ENCODE peak calls at places on chromosome 20, in five cellular contexts. A is AG04450, F is RWPE1, Z is ovary, O is A549. P is an unnamed sample.

GRCh38 chr20:41617059-41617921 is 887 bp downstream of the CHD6 start:
- DNase-seq in Z (peak; percentile 32), A (no peak), O (peak; percentile 28), F (peak; percentile 62), P (peak; percentile 30)

GRCh38 chr20:41050361-41051019 is 21.9 kb downstream of the TOP1 start:
- DNase-seq in A (no peak), O (no peak), F (no peak), Z (no peak), P (no peak)

GRCh38 chr20:25356294-25356933 is 34.2 kb downstream of the ABHD12 start:
- DNase-seq in A (no peak), Z (no peak), F (no peak), O (no peak), P (no peak)

GRCh38 chr20:62122659-62123449 is 579 bp downstream of the LSM14B start:
- DNase-seq in Z (peak; percentile 48), F (peak; percentile 70), A (no peak), O (no peak), P (peak; percentile 34)

GRCh38 chr20:57772349-57772964 is 62.6 kb upstream of the PMEPA1 start:
- DNase-seq in A (peak; percentile 6), Z (no peak), O (peak; percentile 98), F (peak; percentile 99), P (peak; percentile 92)

GRCh38 chr20:46998497-46999190 is 104.0 kb downstream of the EYA2 start:
- DNase-seq in F (no peak), Z (no peak), O (no peak), A (no peak), P (no peak)

GRCh38 chr20:8557711-8558110 is 425.6 kb downstream of the PLCB1 start:
- DNase-seq in A (no peak), Z (no peak), O (no peak), F (no peak), P (no peak)

GRCh38 chr20:54276577-54277169 is 68.8 kb downstream of the PFDN4 start:
- DNase-seq in O (no peak), A (no peak), Z (no peak), F (no peak), P (no peak)

GRCh38 chr20:19673575-19673974 is 84.5 kb upstream of the RIN2 start:
- DNase-seq in Z (no peak), O (no peak), A (no peak), F (peak; percentile 28), P (peak; percentile 27)

GRCh38 chr20:19835533-19836222 is 77.6 kb downstream of the RIN2 start:
- DNase-seq in F (no peak), O (no peak), A (no peak), Z (no peak), P (no peak)

GRCh38 chr20:13883425-13883824 is 98.6 kb downstream of the NDUFAF5 start:
- DNase-seq in A (no peak), F (no peak), Z (no peak), O (no peak), P (no peak)

GRCh38 chr20:41172296-41173140 is 35.2 kb downstream of the PLCG1 start:
- DNase-seq in O (no peak), F (no peak), A (no peak), Z (no peak), P (no peak)

GRCh38 chr20:42530855-42531674 is 658.6 kb downstream of the PTPRT start:
- DNase-seq in Z (no peak), O (peak; percentile 33), F (peak; percentile 21), A (no peak), P (no peak)

GRCh38 chr20:13251556-13251955 is 30.5 kb downstream of the ISM1 start:
- DNase-seq in F (no peak), A (no peak), O (no peak), Z (no peak), P (no peak)

GRCh38 chr20:63659370-63659769 is 1.3 kb downstream of the RTEL1 start:
- DNase-seq in A (no peak), F (peak; percentile 68), O (no peak), Z (no peak), P (no peak)

GRCh38 chr20:33820362-33820761 is 9.2 kb downstream of the CHMP4B start:
- DNase-seq in Z (no peak), A (no peak), F (no peak), O (no peak), P (no peak)

GRCh38 chr20:34579936-34580587 is 21.5 kb downstream of the MAP1LC3A start:
- DNase-seq in F (no peak), A (no peak), O (no peak), Z (no peak), P (no peak)

GRCh38 chr20:37095609-37096414 is at the start of gene RBL1:
- DNase-seq in F (peak; percentile 95), O (peak; percentile 95), A (peak; percentile 50), Z (peak; percentile 82), P (peak; percentile 83)

GRCh38 chr20:46123482-46124245 is 5.5 kb downstream of the CD40 start:
- DNase-seq in Z (no peak), O (no peak), F (no peak), A (no peak), P (no peak)

GRCh38 chr20:43458422-43458924 is 777 bp downstream of the SRSF6 start:
- DNase-seq in Z (no peak), O (no peak), A (no peak), F (no peak), P (no peak)

GRCh38 chr20:23200914-23201313 is 114.8 kb upstream of the CD93 start:
- DNase-seq in Z (no peak), F (peak; percentile 81), O (peak; percentile 66), A (no peak), P (peak; percentile 79)

GRCh38 chr20:12570371-12570770 is 438.4 kb upstream of the SPTLC3 start:
- DNase-seq in Z (no peak), F (no peak), A (no peak), O (peak; percentile 58), P (peak; percentile 69)

GRCh38 chr20:5584678-5585077 is 165.5 kb upstream of the SHLD1 start:
- DNase-seq in O (no peak), F (no peak), A (no peak), Z (no peak), P (no peak)

GRCh38 chr20:19275630-19276071 is 63.2 kb downstream of the SLC24A3 start:
- DNase-seq in O (no peak), F (no peak), Z (peak; percentile 95), A (no peak), P (peak; percentile 70)

GRCh38 chr20:59933296-59933848 is at the start of gene SYCP2:
- DNase-seq in Z (peak; percentile 39), F (peak; percentile 92), O (peak; percentile 70), A (no peak), P (no peak)

GRCh38 chr20:57714409-57715267 is 4.8 kb upstream of the PMEPA1 start:
- DNase-seq in O (peak; percentile 70), F (peak; percentile 92), Z (no peak), A (no peak), P (peak; percentile 78)

GRCh38 chr20:43584448-43585138 is 6.1 kb upstream of the IFT52 start:
- DNase-seq in F (no peak), O (no peak), Z (no peak), A (peak; percentile 26), P (peak; percentile 9)

GRCh38 chr20:35737865-35738333 is 4.2 kb downstream of the RBM39 start:
- DNase-seq in O (no peak), A (no peak), Z (no peak), F (no peak), P (no peak)

GRCh38 chr20:63172726-63173125 is 43.2 kb downstream of the YTHDF1 start:
- DNase-seq in F (no peak), Z (no peak), A (no peak), O (peak; percentile 42), P (peak; percentile 13)

GRCh38 chr20:31597483-31597858 is 7.6 kb upstream of the ID1 start:
- DNase-seq in Z (no peak), F (no peak), O (no peak), A (no peak), P (no peak)

GRCh38 chr20:29873946-29874345 is 1383.5 kb upstream of the DEFB115 start:
- DNase-seq in O (peak; percentile 31), A (no peak), Z (no peak), F (no peak), P (no peak)

GRCh38 chr20:57882451-57883161 is 172.8 kb upstream of the PMEPA1 start:
- DNase-seq in A (no peak), Z (no peak), F (peak; percentile 64), O (peak; percentile 27), P (peak; percentile 23)

GRCh38 chr20:38202982-38203293 is 37.9 kb upstream of the TGM2 start:
- DNase-seq in A (no peak), F (no peak), O (no peak), Z (no peak), P (no peak)

GRCh38 chr20:53883098-53883762 is 187.2 kb downstream of the BCAS1 start:
- DNase-seq in Z (no peak), A (no peak), F (no peak), O (peak; percentile 46), P (no peak)

GRCh38 chr20:62327726-62328495 is 25.1 kb downstream of the ADRM1 start:
- DNase-seq in Z (no peak), O (no peak), F (no peak), A (no peak), P (no peak)

GRCh38 chr20:37897008-37897548 is 5.8 kb upstream of the VSTM2L start:
- DNase-seq in F (no peak), O (no peak), Z (no peak), A (no peak), P (no peak)

GRCh38 chr20:4449977-4450715 is 271.6 kb upstream of the PRND start:
- DNase-seq in Z (no peak), A (no peak), O (peak; percentile 55), F (no peak), P (peak; percentile 48)
- TF ChIP-seq CTCF in Z (no peak), A (peak; percentile 61), O (no peak), F (no peak), P (no peak)

DNA sequence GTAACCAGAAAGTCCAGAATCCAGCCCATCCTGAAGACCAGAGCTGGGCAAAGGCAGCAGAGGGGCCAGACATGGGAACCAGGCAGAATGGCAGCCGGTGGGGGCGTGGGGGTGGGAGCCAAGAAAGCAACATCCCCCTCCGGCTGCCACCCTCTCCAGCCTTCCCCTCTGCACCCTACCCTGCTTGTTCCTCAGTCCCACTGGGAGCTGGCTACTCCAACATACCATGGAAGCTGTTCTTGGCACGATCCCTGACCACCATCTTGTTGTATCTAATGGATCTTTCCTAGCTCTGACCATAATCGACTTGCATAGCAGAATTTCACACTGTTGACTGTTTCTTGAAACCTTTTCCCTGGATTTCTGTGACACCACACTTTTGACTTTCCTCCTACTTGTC is 30.2 kb downstream of the ADA start:
- DNase-seq in Z (no peak), A (no peak), O (no peak), F (no peak), P (no peak)
- TF ChIP-seq CTCF in Z (no peak), A (no peak), O (no peak), F (no peak), P (no peak)

GRCh38 chr20:9889270-9889981 is 50.5 kb upstream of the PAK5 start:
- DNase-seq in F (peak; percentile 34), A (no peak), Z (no peak), O (peak; percentile 16), P (peak; percentile 17)

GRCh38 chr20:9886227-9886626 is 47.4 kb upstream of the PAK5 start:
- DNase-seq in A (no peak), O (no peak), F (peak; percentile 14), Z (no peak), P (peak; percentile 36)

GRCh38 chr20:9884061-9884460 is 45.2 kb upstream of the PAK5 start:
- DNase-seq in O (no peak), F (no peak), A (no peak), Z (no peak), P (peak; percentile 13)

GRCh38 chr20:9884666-9885065 is 45.8 kb upstream of the PAK5 start:
- DNase-seq in F (no peak), Z (no peak), O (peak; percentile 40), A (no peak), P (peak; percentile 25)
- TF ChIP-seq CTCF in F (no peak), Z (no peak), O (no peak), A (peak; percentile 22), P (no peak)

GRCh38 chr20:49136817-49137571 is 51.1 kb downstream of the STAU1 start:
- DNase-seq in F (no peak), O (no peak), A (no peak), Z (no peak), P (no peak)
- TF ChIP-seq CTCF in F (no peak), O (no peak), A (no peak), Z (no peak), P (no peak)